ENCODE peak calls at places on chromosomes 12 and 14, in five cellular contexts. One of them, this sample, is unnamed.

GRCh38 chr12:587132-587531 is 76.1 kb downstream of the NINJ2 start:
- DNase-seq in cardiac muscle cell: no peak
- DNase-seq in body of pancreas: no peak
- DNase-seq in activated B cell treated with CpG ODN at 0.5 μM for 24 hours: no peak
- DNase-seq in astrocyte of the cerebellum: no peak
- DNase-seq in this sample: no peak

GRCh38 chr14:27392153-27392552 is 794.3 kb upstream of the NOVA1 start:
- DNase-seq in cardiac muscle cell: no peak
- DNase-seq in body of pancreas: no peak
- DNase-seq in activated B cell treated with CpG ODN at 0.5 μM for 24 hours: no peak
- DNase-seq in astrocyte of the cerebellum: no peak
- DNase-seq in this sample: no peak

GRCh38 chr12:111330800-111331752 is 37.8 kb downstream of the PHETA1 start:
- DNase-seq in body of pancreas: peak; percentile 14
- DNase-seq in cardiac muscle cell: peak; percentile 71
- DNase-seq in activated B cell treated with CpG ODN at 0.5 μM for 24 hours: no peak
- DNase-seq in astrocyte of the cerebellum: peak; percentile 4
- DNase-seq in this sample: no peak

GRCh38 chr12:90233168-90234100 is 524.8 kb upstream of the ATP2B1 start:
- DNase-seq in cardiac muscle cell: peak; percentile 62
- DNase-seq in activated B cell treated with CpG ODN at 0.5 μM for 24 hours: no peak
- DNase-seq in astrocyte of the cerebellum: no peak
- DNase-seq in body of pancreas: no peak
- DNase-seq in this sample: no peak

GRCh38 chr12:113302925-113303640 is 31.8 kb downstream of the SLC8B1 start:
- DNase-seq in astrocyte of the cerebellum: no peak
- DNase-seq in body of pancreas: no peak
- DNase-seq in cardiac muscle cell: no peak
- DNase-seq in activated B cell treated with CpG ODN at 0.5 μM for 24 hours: no peak
- DNase-seq in this sample: no peak

GRCh38 chr14:32826404-32827082 is 112.1 kb upstream of the NPAS3 start:
- DNase-seq in astrocyte of the cerebellum: no peak
- DNase-seq in activated B cell treated with CpG ODN at 0.5 μM for 24 hours: no peak
- DNase-seq in body of pancreas: no peak
- DNase-seq in cardiac muscle cell: peak; percentile 44
- DNase-seq in this sample: no peak

GRCh38 chr12:79634957-79635471 is 55.8 kb downstream of the PAWR start:
- DNase-seq in cardiac muscle cell: no peak
- DNase-seq in astrocyte of the cerebellum: peak; percentile 81
- DNase-seq in body of pancreas: no peak
- DNase-seq in activated B cell treated with CpG ODN at 0.5 μM for 24 hours: no peak
- DNase-seq in this sample: no peak

GRCh38 chr12:99479149-99479548 is 168.4 kb upstream of the GARIN6 start:
- DNase-seq in astrocyte of the cerebellum: no peak
- DNase-seq in activated B cell treated with CpG ODN at 0.5 μM for 24 hours: no peak
- DNase-seq in body of pancreas: no peak
- DNase-seq in cardiac muscle cell: no peak
- DNase-seq in this sample: no peak

GRCh38 chr14:56751471-56751870 is 58.8 kb downstream of the OTX2 start:
- DNase-seq in astrocyte of the cerebellum: no peak
- DNase-seq in body of pancreas: no peak
- DNase-seq in activated B cell treated with CpG ODN at 0.5 μM for 24 hours: no peak
- DNase-seq in cardiac muscle cell: no peak
- DNase-seq in this sample: no peak
- TF ChIP-seq CTCF in astrocyte of the cerebellum: no peak
- TF ChIP-seq CTCF in body of pancreas: no peak
- TF ChIP-seq CTCF in activated B cell treated with CpG ODN at 0.5 μM for 24 hours: no peak
- TF ChIP-seq CTCF in cardiac muscle cell: no peak
- TF ChIP-seq CTCF in this sample: peak; percentile 26

DNA sequence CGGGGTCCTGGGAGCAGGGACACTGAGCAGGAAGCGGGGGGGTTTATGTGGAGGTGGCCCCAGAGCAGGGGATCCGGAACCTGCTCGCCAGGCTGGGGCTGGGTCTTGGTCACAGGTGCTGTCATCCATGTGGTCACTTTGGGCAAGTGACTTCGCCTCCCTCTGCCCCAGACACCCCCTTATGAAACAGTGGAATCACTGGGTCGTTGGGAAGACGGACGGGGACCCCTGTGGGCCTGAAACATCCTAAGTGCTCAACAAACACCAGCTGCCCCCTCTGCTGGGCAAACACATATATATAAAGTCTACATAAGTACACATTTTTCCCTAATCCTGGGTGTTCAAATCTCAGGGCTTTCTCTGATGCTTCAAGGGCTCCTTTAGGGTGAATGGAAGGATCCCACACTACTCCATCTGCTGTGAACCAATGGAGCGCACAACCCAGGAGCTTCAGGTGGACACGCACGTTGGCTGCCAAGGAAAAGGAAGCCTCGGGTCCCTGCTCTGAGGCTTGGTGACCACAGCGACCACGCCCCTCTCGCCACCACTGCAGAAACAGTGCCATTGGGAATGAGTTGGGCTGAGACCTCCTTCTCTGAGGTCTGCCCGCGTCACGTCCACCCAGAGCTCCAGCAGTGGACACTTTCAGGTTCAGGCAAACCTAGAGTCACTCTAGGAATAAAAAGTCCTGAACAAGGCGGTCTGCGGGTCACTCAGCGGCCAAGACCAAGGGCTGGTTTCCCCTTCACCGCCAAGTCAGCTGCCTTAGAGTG is 54.6 kb downstream of the CDC42BPB start:
- DNase-seq in astrocyte of the cerebellum: no peak
- DNase-seq in cardiac muscle cell: no peak
- DNase-seq in body of pancreas: no peak
- DNase-seq in activated B cell treated with CpG ODN at 0.5 μM for 24 hours: no peak
- DNase-seq in this sample: no peak
- TF ChIP-seq CTCF in astrocyte of the cerebellum: peak; percentile 18
- TF ChIP-seq CTCF in cardiac muscle cell: no peak
- TF ChIP-seq CTCF in body of pancreas: no peak
- TF ChIP-seq CTCF in activated B cell treated with CpG ODN at 0.5 μM for 24 hours: no peak
- TF ChIP-seq CTCF in this sample: no peak

GRCh38 chr12:40602562-40602961 is 89.7 kb upstream of the CNTN1 start:
- DNase-seq in astrocyte of the cerebellum: no peak
- DNase-seq in body of pancreas: no peak
- DNase-seq in cardiac muscle cell: no peak
- DNase-seq in activated B cell treated with CpG ODN at 0.5 μM for 24 hours: no peak
- DNase-seq in this sample: no peak
- TF ChIP-seq CTCF in astrocyte of the cerebellum: no peak
- TF ChIP-seq CTCF in body of pancreas: no peak
- TF ChIP-seq CTCF in cardiac muscle cell: no peak
- TF ChIP-seq CTCF in activated B cell treated with CpG ODN at 0.5 μM for 24 hours: no peak
- TF ChIP-seq CTCF in this sample: no peak

DNA sequence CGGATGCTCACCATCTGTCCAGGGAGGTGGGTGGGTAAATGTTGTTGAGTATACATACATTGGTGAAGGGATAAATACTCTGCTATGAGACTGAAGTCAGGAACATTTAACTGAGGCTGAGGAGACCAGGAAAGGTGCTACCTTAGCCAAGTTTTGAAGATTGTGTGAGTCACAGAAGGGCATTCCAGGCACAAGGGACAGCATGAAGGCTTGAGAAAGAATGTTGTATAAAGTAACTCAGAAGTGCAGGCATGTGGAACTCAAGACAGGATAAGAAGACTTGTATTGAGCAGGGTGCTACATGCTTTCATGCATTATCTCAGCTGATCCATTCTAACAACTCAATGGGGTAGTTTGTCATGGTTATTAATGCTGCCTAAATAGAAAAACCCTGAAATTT is 112.7 kb downstream of the IPO8 start:
- DNase-seq in astrocyte of the cerebellum: no peak
- DNase-seq in activated B cell treated with CpG ODN at 0.5 μM for 24 hours: no peak
- DNase-seq in body of pancreas: no peak
- DNase-seq in cardiac muscle cell: no peak
- DNase-seq in this sample: no peak
- TF ChIP-seq CTCF in astrocyte of the cerebellum: no peak
- TF ChIP-seq CTCF in activated B cell treated with CpG ODN at 0.5 μM for 24 hours: no peak
- TF ChIP-seq CTCF in body of pancreas: no peak
- TF ChIP-seq CTCF in cardiac muscle cell: no peak
- TF ChIP-seq CTCF in this sample: no peak

DNA sequence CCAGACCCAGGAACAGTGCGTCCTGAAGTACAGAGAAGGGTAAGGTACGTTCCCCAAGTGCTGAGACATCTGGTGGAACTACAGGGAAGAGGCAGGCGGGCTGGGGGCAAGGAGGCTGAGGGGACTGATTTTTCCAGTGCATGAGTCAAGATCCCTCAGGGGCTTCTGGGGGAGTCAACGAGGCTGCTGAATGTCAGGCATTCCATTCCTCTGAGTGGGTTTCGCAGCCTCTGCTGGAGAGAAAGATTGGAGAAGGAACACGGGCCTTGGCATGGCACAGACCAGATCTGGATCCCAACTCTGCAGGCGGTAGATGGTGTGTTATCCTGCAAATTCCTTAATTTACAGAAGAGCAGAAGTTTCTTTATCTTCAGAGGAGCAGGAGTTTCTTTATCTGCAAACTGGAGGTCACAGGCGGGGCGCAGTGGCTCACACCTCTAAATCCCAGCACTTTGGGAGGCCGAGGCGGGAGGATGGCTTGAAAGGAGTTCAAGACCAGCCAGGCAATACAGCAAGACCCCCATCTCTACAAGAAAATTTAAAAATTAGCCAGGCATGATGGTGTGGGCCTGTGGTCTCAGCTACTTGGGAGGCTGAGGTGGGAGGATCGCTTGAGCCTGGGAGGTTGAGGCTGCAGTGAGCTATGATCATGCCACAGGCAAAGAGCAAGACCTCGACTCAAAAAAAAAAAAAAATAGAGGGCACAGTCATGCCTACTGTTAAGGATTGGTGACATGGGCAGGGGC is 132.6 kb upstream of the MAP1LC3B2 start:
- DNase-seq in body of pancreas: peak; percentile 26
- DNase-seq in cardiac muscle cell: peak; percentile 99
- DNase-seq in astrocyte of the cerebellum: peak; percentile 96
- DNase-seq in activated B cell treated with CpG ODN at 0.5 μM for 24 hours: no peak
- DNase-seq in this sample: no peak
- TF ChIP-seq CTCF in body of pancreas: no peak
- TF ChIP-seq CTCF in cardiac muscle cell: peak; percentile 72
- TF ChIP-seq CTCF in astrocyte of the cerebellum: peak; percentile 74
- TF ChIP-seq CTCF in activated B cell treated with CpG ODN at 0.5 μM for 24 hours: no peak
- TF ChIP-seq CTCF in this sample: peak; percentile 22

This sample was measured in progenitor cell of endocrine pancreas.